ENCODE peak calls at places on chromosome 5, in ten cellular contexts. One of them, this sample, is unnamed.

GRCh38 chr5:111225926-111226325 is 1.7 kb downstream of the CAMK4 start:
- DNase-seq in tibial artery: no peak
- DNase-seq in HCT116: no peak
- DNase-seq in K562: no peak
- DNase-seq in gastrocnemius medialis: no peak
- DNase-seq in upper lobe of right lung: no peak
- DNase-seq in heart right ventricle: no peak
- DNase-seq in A549: no peak
- DNase-seq in neuronal stem cell: no peak
- DNase-seq in endodermal cell: no peak
- DNase-seq in this sample: peak

GRCh38 chr5:150653145-150653761 is 7.8 kb upstream of the MYOZ3 start:
- DNase-seq in tibial artery: no peak
- DNase-seq in HCT116: no peak
- DNase-seq in K562: no peak
- DNase-seq in gastrocnemius medialis: no peak
- DNase-seq in upper lobe of right lung: no peak
- DNase-seq in heart right ventricle: peak
- DNase-seq in A549: no peak
- DNase-seq in neuronal stem cell: no peak
- DNase-seq in endodermal cell: peak
- DNase-seq in this sample: no peak

GRCh38 chr5:40960027-40960426 is 50.7 kb downstream of the C7 start:
- DNase-seq in tibial artery: no peak
- DNase-seq in HCT116: no peak
- DNase-seq in K562: no peak
- DNase-seq in gastrocnemius medialis: no peak
- DNase-seq in upper lobe of right lung: no peak
- DNase-seq in heart right ventricle: no peak
- DNase-seq in A549: no peak
- DNase-seq in neuronal stem cell: no peak
- DNase-seq in endodermal cell: no peak
- DNase-seq in this sample: no peak

GRCh38 chr5:116453920-116454319 is 120.7 kb downstream of the SEMA6A start:
- DNase-seq in tibial artery: no peak
- DNase-seq in HCT116: no peak
- DNase-seq in K562: no peak
- DNase-seq in gastrocnemius medialis: no peak
- DNase-seq in upper lobe of right lung: no peak
- DNase-seq in heart right ventricle: no peak
- DNase-seq in A549: no peak
- DNase-seq in neuronal stem cell: no peak
- DNase-seq in endodermal cell: peak
- DNase-seq in this sample: no peak

GRCh38 chr5:176549871-176550270 is 729 bp downstream of the CDHR2 start:
- DNase-seq in tibial artery: no peak
- DNase-seq in HCT116: no peak
- DNase-seq in K562: no peak
- DNase-seq in gastrocnemius medialis: no peak
- DNase-seq in upper lobe of right lung: no peak
- DNase-seq in heart right ventricle: no peak
- DNase-seq in A549: no peak
- DNase-seq in neuronal stem cell: no peak
- DNase-seq in endodermal cell: peak
- DNase-seq in this sample: no peak

GRCh38 chr5:171826132-171826531 is 40.5 kb downstream of the SMIM23 start:
- DNase-seq in tibial artery: no peak
- DNase-seq in HCT116: no peak
- DNase-seq in K562: no peak
- DNase-seq in gastrocnemius medialis: no peak
- DNase-seq in upper lobe of right lung: no peak
- DNase-seq in heart right ventricle: no peak
- DNase-seq in A549: no peak
- DNase-seq in neuronal stem cell: no peak
- DNase-seq in endodermal cell: no peak
- DNase-seq in this sample: no peak

GRCh38 chr5:110727025-110727314 is 499 bp upstream of the TMEM232 start:
- DNase-seq in tibial artery: no peak
- DNase-seq in HCT116: no peak
- DNase-seq in K562: peak
- DNase-seq in gastrocnemius medialis: no peak
- DNase-seq in upper lobe of right lung: no peak
- DNase-seq in heart right ventricle: no peak
- DNase-seq in A549: no peak
- DNase-seq in neuronal stem cell: no peak
- DNase-seq in endodermal cell: no peak
- DNase-seq in this sample: no peak

GRCh38 chr5:14659821-14660607 is 4.5 kb upstream of the OTULIN start:
- DNase-seq in tibial artery: no peak
- DNase-seq in HCT116: no peak
- DNase-seq in K562: no peak
- DNase-seq in gastrocnemius medialis: no peak
- DNase-seq in upper lobe of right lung: no peak
- DNase-seq in heart right ventricle: no peak
- DNase-seq in A549: no peak
- DNase-seq in neuronal stem cell: no peak
- DNase-seq in endodermal cell: no peak
- DNase-seq in this sample: no peak

GRCh38 chr5:158679221-158679641 is 420.5 kb downstream of the EBF1 start:
- DNase-seq in tibial artery: no peak
- DNase-seq in HCT116: no peak
- DNase-seq in K562: no peak
- DNase-seq in gastrocnemius medialis: no peak
- DNase-seq in upper lobe of right lung: no peak
- DNase-seq in heart right ventricle: no peak
- DNase-seq in A549: no peak
- DNase-seq in neuronal stem cell: no peak
- DNase-seq in endodermal cell: no peak
- DNase-seq in this sample: no peak

GRCh38 chr5:117681431-117681830 is 1106.8 kb upstream of the SEMA6A start:
- DNase-seq in tibial artery: no peak
- DNase-seq in HCT116: no peak
- DNase-seq in K562: no peak
- DNase-seq in gastrocnemius medialis: no peak
- DNase-seq in upper lobe of right lung: no peak
- DNase-seq in heart right ventricle: no peak
- DNase-seq in A549: no peak
- DNase-seq in neuronal stem cell: no peak
- DNase-seq in endodermal cell: no peak
- DNase-seq in this sample: no peak

GRCh38 chr5:109876941-109877669 is 187.4 kb downstream of the MAN2A1 start:
- DNase-seq in tibial artery: no peak
- DNase-seq in HCT116: no peak
- DNase-seq in K562: no peak
- DNase-seq in gastrocnemius medialis: peak
- DNase-seq in upper lobe of right lung: no peak
- DNase-seq in heart right ventricle: no peak
- DNase-seq in A549: no peak
- DNase-seq in neuronal stem cell: no peak
- DNase-seq in endodermal cell: peak
- DNase-seq in this sample: no peak

GRCh38 chr5:172607213-172607793 is 33.8 kb upstream of the NEURL1B start:
- DNase-seq in tibial artery: peak
- DNase-seq in HCT116: no peak
- DNase-seq in K562: no peak
- DNase-seq in gastrocnemius medialis: peak
- DNase-seq in upper lobe of right lung: no peak
- DNase-seq in heart right ventricle: peak
- DNase-seq in A549: no peak
- DNase-seq in neuronal stem cell: no peak
- DNase-seq in endodermal cell: no peak
- DNase-seq in this sample: no peak

GRCh38 chr5:17042041-17042440 is 106.0 kb upstream of the MYO10 start:
- DNase-seq in tibial artery: no peak
- DNase-seq in HCT116: no peak
- DNase-seq in K562: no peak
- DNase-seq in gastrocnemius medialis: no peak
- DNase-seq in upper lobe of right lung: no peak
- DNase-seq in heart right ventricle: no peak
- DNase-seq in A549: no peak
- DNase-seq in neuronal stem cell: no peak
- DNase-seq in endodermal cell: no peak
- DNase-seq in this sample: no peak

GRCh38 chr5:138370537-138370936 is 18.1 kb downstream of the KDM3B start:
- DNase-seq in tibial artery: no peak
- DNase-seq in HCT116: no peak
- DNase-seq in K562: no peak
- DNase-seq in gastrocnemius medialis: peak
- DNase-seq in upper lobe of right lung: no peak
- DNase-seq in heart right ventricle: no peak
- DNase-seq in A549: no peak
- DNase-seq in neuronal stem cell: no peak
- DNase-seq in endodermal cell: no peak
- DNase-seq in this sample: no peak

GRCh38 chr5:82011761-82012160 is 39.9 kb downstream of the ATG10 start:
- DNase-seq in tibial artery: no peak
- DNase-seq in HCT116: no peak
- DNase-seq in K562: no peak
- DNase-seq in gastrocnemius medialis: no peak
- DNase-seq in upper lobe of right lung: no peak
- DNase-seq in heart right ventricle: no peak
- DNase-seq in A549: no peak
- DNase-seq in neuronal stem cell: no peak
- DNase-seq in endodermal cell: no peak
- DNase-seq in this sample: no peak

DNA sequence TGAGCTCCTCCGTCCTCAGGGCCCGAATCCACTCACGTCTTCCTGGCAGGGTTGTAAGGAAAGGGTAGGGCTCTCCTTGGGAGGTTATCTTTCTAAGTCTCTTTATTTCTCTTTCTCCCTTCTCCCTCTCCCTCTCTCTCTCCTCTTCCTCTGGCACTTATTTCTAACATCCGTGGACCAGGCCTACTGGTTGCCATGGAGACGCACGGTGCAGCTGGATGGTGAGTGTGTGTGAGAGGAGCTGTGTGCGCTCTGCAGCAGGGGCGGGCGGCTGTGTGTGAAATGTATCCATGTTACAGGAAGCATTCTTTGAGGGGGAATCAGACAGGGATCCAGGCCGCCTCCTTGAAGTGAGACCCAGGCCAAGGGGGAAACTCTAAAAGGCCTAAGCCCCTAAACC is 32.2 kb downstream of the PCDH1 start:
- DNase-seq in tibial artery: no peak
- DNase-seq in HCT116: no peak
- DNase-seq in K562: no peak
- DNase-seq in gastrocnemius medialis: no peak
- DNase-seq in upper lobe of right lung: no peak
- DNase-seq in heart right ventricle: peak
- DNase-seq in A549: no peak
- DNase-seq in neuronal stem cell: peak
- DNase-seq in endodermal cell: peak
- DNase-seq in this sample: no peak
- H3K27ac ChIP-seq in tibial artery: peak
- H3K27ac ChIP-seq in HCT116: no peak
- H3K27ac ChIP-seq in K562: no peak
- H3K27ac ChIP-seq in gastrocnemius medialis: peak
- H3K27ac ChIP-seq in upper lobe of right lung: peak
- H3K27ac ChIP-seq in heart right ventricle: peak
- H3K27ac ChIP-seq in A549: no peak
- H3K27ac ChIP-seq in neuronal stem cell: peak
- H3K27ac ChIP-seq in endodermal cell: peak
- H3K27ac ChIP-seq in this sample: no peak

DNA sequence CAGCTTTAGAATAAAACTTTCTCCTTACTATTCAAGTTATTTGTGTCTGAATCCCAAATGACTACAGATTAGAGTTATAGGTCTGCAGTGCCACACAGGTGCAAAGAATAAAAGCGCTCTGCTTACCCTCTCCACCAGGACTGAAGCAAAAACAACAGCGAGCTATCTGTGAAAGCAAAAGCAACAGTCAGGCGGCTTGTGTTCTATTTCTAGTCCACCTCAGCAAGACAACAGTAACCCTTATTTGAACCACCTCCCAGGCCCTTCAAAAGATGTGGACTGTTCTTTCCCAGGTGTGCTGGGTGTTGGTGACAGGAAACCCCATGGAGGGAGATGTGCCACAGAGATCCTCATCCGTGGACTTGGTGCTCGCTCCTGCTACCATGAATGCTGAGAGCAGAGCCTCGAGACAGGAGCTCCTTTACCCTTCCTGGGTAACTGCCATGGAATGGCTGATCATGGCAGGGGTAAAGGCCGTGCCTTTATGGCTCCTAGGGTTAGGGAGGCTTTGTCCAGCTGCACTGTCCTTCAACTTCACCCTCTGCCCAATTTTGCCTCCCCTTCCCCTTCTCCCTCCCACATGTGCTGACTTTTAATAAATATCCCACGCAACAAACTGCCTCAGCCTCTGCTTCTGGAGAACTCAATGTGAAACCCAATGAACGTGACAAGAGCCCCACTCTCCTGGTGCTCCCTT is 108.6 kb downstream of the SERINC5 start:
- DNase-seq in tibial artery: no peak
- DNase-seq in HCT116: no peak
- DNase-seq in K562: no peak
- DNase-seq in gastrocnemius medialis: no peak
- DNase-seq in upper lobe of right lung: no peak
- DNase-seq in heart right ventricle: no peak
- DNase-seq in A549: no peak
- DNase-seq in neuronal stem cell: no peak
- DNase-seq in endodermal cell: peak
- DNase-seq in this sample: no peak
- H3K27ac ChIP-seq in tibial artery: no peak
- H3K27ac ChIP-seq in HCT116: no peak
- H3K27ac ChIP-seq in K562: no peak
- H3K27ac ChIP-seq in gastrocnemius medialis: peak
- H3K27ac ChIP-seq in upper lobe of right lung: no peak
- H3K27ac ChIP-seq in heart right ventricle: peak
- H3K27ac ChIP-seq in A549: no peak
- H3K27ac ChIP-seq in neuronal stem cell: no peak
- H3K27ac ChIP-seq in endodermal cell: no peak
- H3K27ac ChIP-seq in this sample: no peak

GRCh38 chr5:61408476-61409168 is 76.6 kb downstream of the ZSWIM6 start:
- DNase-seq in tibial artery: peak
- DNase-seq in HCT116: peak
- DNase-seq in K562: peak
- DNase-seq in gastrocnemius medialis: peak
- DNase-seq in upper lobe of right lung: peak
- DNase-seq in heart right ventricle: peak
- DNase-seq in A549: peak
- DNase-seq in neuronal stem cell: peak
- DNase-seq in endodermal cell: peak
- DNase-seq in this sample: peak
- H3K27ac ChIP-seq in tibial artery: no peak
- H3K27ac ChIP-seq in HCT116: peak
- H3K27ac ChIP-seq in K562: peak
- H3K27ac ChIP-seq in gastrocnemius medialis: peak
- H3K27ac ChIP-seq in upper lobe of right lung: peak
- H3K27ac ChIP-seq in heart right ventricle: peak
- H3K27ac ChIP-seq in A549: peak
- H3K27ac ChIP-seq in neuronal stem cell: peak
- H3K27ac ChIP-seq in endodermal cell: peak
- H3K27ac ChIP-seq in this sample: peak

GRCh38 chr5:157542282-157542966 is 33.2 kb downstream of the ADAM19 start:
- DNase-seq in tibial artery: no peak
- DNase-seq in HCT116: no peak
- DNase-seq in K562: no peak
- DNase-seq in gastrocnemius medialis: no peak
- DNase-seq in upper lobe of right lung: no peak
- DNase-seq in heart right ventricle: no peak
- DNase-seq in A549: no peak
- DNase-seq in neuronal stem cell: no peak
- DNase-seq in endodermal cell: no peak
- DNase-seq in this sample: no peak
- H3K27ac ChIP-seq in tibial artery: peak
- H3K27ac ChIP-seq in HCT116: no peak
- H3K27ac ChIP-seq in K562: no peak
- H3K27ac ChIP-seq in gastrocnemius medialis: no peak
- H3K27ac ChIP-seq in upper lobe of right lung: no peak
- H3K27ac ChIP-seq in heart right ventricle: peak
- H3K27ac ChIP-seq in A549: no peak
- H3K27ac ChIP-seq in neuronal stem cell: no peak
- H3K27ac ChIP-seq in endodermal cell: no peak
- H3K27ac ChIP-seq in this sample: peak